ENCODE peak calls at places on chromosome 20, in four cellular contexts. One of them, this sample, is unnamed.
A peak's percentile ranks its signal among the peaks of the same experiment; 100 is the strongest.

GRCh38 chr20:34074101-34074760 is 37.8 kb downstream of the EIF2S2 start:
- DNase-seq in GM12878: no peak
- DNase-seq in K562: no peak
- DNase-seq in HepG2: no peak
- DNase-seq in this sample: no peak

GRCh38 chr20:31894980-31895675 is 24.7 kb downstream of the TTLL9 start:
- DNase-seq in HepG2: peak; percentile 73
- DNase-seq in K562: no peak
- DNase-seq in GM12878: peak; percentile 75
- DNase-seq in this sample: no peak

GRCh38 chr20:43409041-43409913 is 48.4 kb upstream of the SRSF6 start:
- DNase-seq in K562: peak; percentile 25
- DNase-seq in HepG2: peak; percentile 50
- DNase-seq in GM12878: peak; percentile 7
- DNase-seq in this sample: peak; percentile 63

GRCh38 chr20:10842116-10842515 is 168.3 kb upstream of the JAG1 start:
- DNase-seq in K562: no peak
- DNase-seq in GM12878: no peak
- DNase-seq in HepG2: no peak
- DNase-seq in this sample: no peak

GRCh38 chr20:53080969-53081871 is 109.1 kb downstream of the TSHZ2 start:
- DNase-seq in HepG2: peak; percentile 99
- DNase-seq in GM12878: no peak
- DNase-seq in K562: no peak
- DNase-seq in this sample: peak; percentile 7

GRCh38 chr20:57414867-57415592 is 23.8 kb downstream of the RBM38 start:
- DNase-seq in HepG2: no peak
- DNase-seq in GM12878: no peak
- DNase-seq in K562: peak; percentile 78
- DNase-seq in this sample: no peak

GRCh38 chr20:25669826-25670422 is 26.7 kb downstream of the ZNF337 start:
- DNase-seq in HepG2: peak; percentile 61
- DNase-seq in K562: no peak
- DNase-seq in GM12878: no peak
- DNase-seq in this sample: no peak

GRCh38 chr20:46872315-46873211 is 22.1 kb upstream of the EYA2 start:
- DNase-seq in GM12878: no peak
- DNase-seq in K562: peak; percentile 27
- DNase-seq in HepG2: no peak
- DNase-seq in this sample: no peak

GRCh38 chr20:57449398-57450354 is 58.5 kb downstream of the RBM38 start:
- DNase-seq in K562: no peak
- DNase-seq in HepG2: no peak
- DNase-seq in GM12878: no peak
- DNase-seq in this sample: no peak

GRCh38 chr20:52748235-52748950 is 223.8 kb upstream of the TSHZ2 start:
- DNase-seq in K562: no peak
- DNase-seq in GM12878: no peak
- DNase-seq in HepG2: no peak
- DNase-seq in this sample: no peak

GRCh38 chr20:61372151-61373054 is 120.3 kb downstream of the CDH4 start:
- DNase-seq in K562: no peak
- DNase-seq in GM12878: no peak
- DNase-seq in HepG2: no peak
- DNase-seq in this sample: no peak

GRCh38 chr20:58832442-58832841 is 18.3 kb downstream of the GNAS-AS1 start:
- DNase-seq in HepG2: no peak
- DNase-seq in K562: no peak
- DNase-seq in GM12878: no peak
- DNase-seq in this sample: no peak

GRCh38 chr20:33291830-33292355 is 8.9 kb downstream of the BPIFB1 start:
- DNase-seq in K562: peak; percentile 83
- DNase-seq in GM12878: no peak
- DNase-seq in HepG2: peak; percentile 59
- DNase-seq in this sample: peak; percentile 57

GRCh38 chr20:32190608-32191415 is 16.7 kb downstream of the PLAGL2 start:
- DNase-seq in GM12878: no peak
- DNase-seq in K562: no peak
- DNase-seq in HepG2: no peak
- DNase-seq in this sample: peak; percentile 56

GRCh38 chr20:19566226-19566960 is 191.7 kb upstream of the RIN2 start:
- DNase-seq in GM12878: no peak
- DNase-seq in K562: no peak
- DNase-seq in HepG2: no peak
- DNase-seq in this sample: no peak

GRCh38 chr20:52104546-52105044 is 87.0 kb downstream of the ZFP64 start:
- DNase-seq in K562: no peak
- DNase-seq in HepG2: no peak
- DNase-seq in GM12878: no peak
- DNase-seq in this sample: peak; percentile 25

GRCh38 chr20:7710440-7710839 is 229.8 kb downstream of the HAO1 start:
- DNase-seq in GM12878: no peak
- DNase-seq in HepG2: no peak
- DNase-seq in K562: no peak
- DNase-seq in this sample: no peak

GRCh38 chr20:61572789-61573188 is 320.7 kb downstream of the CDH4 start:
- DNase-seq in GM12878: no peak
- DNase-seq in HepG2: no peak
- DNase-seq in K562: no peak
- DNase-seq in this sample: no peak

GRCh38 chr20:36313476-36313875 is 7.3 kb downstream of the DLGAP4 start:
- DNase-seq in HepG2: no peak
- DNase-seq in GM12878: no peak
- DNase-seq in K562: no peak
- DNase-seq in this sample: no peak

GRCh38 chr20:57652865-57653545 is 32.8 kb upstream of the ZBP1 start:
- DNase-seq in GM12878: no peak
- DNase-seq in K562: no peak
- DNase-seq in HepG2: no peak
- DNase-seq in this sample: no peak

GRCh38 chr20:47325242-47325641 is 31.3 kb downstream of the ZMYND8 start:
- DNase-seq in GM12878: no peak
- DNase-seq in K562: no peak
- DNase-seq in HepG2: no peak
- DNase-seq in this sample: no peak

GRCh38 chr20:1764136-1765033 is 106.8 kb upstream of the SIRPG start:
- DNase-seq in K562: peak; percentile 29
- DNase-seq in HepG2: peak; percentile 73
- DNase-seq in GM12878: peak; percentile 57
- DNase-seq in this sample: peak; percentile 69

GRCh38 chr20:43843965-43844660 is 70.5 kb upstream of the TOX2 start:
- DNase-seq in HepG2: no peak
- DNase-seq in K562: no peak
- DNase-seq in GM12878: no peak
- DNase-seq in this sample: no peak

GRCh38 chr20:58361549-58361948 is 27.5 kb upstream of the VAPB start:
- DNase-seq in K562: no peak
- DNase-seq in HepG2: no peak
- DNase-seq in GM12878: no peak
- DNase-seq in this sample: no peak

GRCh38 chr20:21521596-21522478 is 8.0 kb upstream of the NKX2-2 start:
- DNase-seq in K562: no peak
- DNase-seq in HepG2: no peak
- DNase-seq in GM12878: no peak
- DNase-seq in this sample: peak; percentile 85

GRCh38 chr20:51420111-51420510 is 122.4 kb downstream of the NFATC2 start:
- DNase-seq in GM12878: no peak
- DNase-seq in K562: peak; percentile 25
- DNase-seq in HepG2: no peak
- DNase-seq in this sample: no peak

GRCh38 chr20:33719989-33720709 is at the start of gene PXMP4:
- DNase-seq in HepG2: no peak
- DNase-seq in GM12878: peak; percentile 99
- DNase-seq in K562: peak; percentile 96
- DNase-seq in this sample: peak; percentile 57

GRCh38 chr20:1423625-1424106 is 30.8 kb upstream of the FKBP1A start:
- DNase-seq in GM12878: no peak
- DNase-seq in HepG2: peak; percentile 92
- DNase-seq in K562: peak; percentile 44
- DNase-seq in this sample: peak; percentile 80

GRCh38 chr20:44918342-44918741 is 8.5 kb downstream of the PABPC1L start:
- DNase-seq in K562: no peak
- DNase-seq in GM12878: no peak
- DNase-seq in HepG2: no peak
- DNase-seq in this sample: no peak
- H3K36me3 ChIP-seq in K562: peaks cover 66% of the 10 kb centered on the region
- H3K36me3 ChIP-seq in GM12878: peaks cover 4% of the 10 kb centered on the region
- H3K36me3 ChIP-seq in HepG2: peaks cover 26% of the 10 kb centered on the region
- H3K36me3 ChIP-seq in this sample: peaks cover 60% of the 10 kb centered on the region

DNA sequence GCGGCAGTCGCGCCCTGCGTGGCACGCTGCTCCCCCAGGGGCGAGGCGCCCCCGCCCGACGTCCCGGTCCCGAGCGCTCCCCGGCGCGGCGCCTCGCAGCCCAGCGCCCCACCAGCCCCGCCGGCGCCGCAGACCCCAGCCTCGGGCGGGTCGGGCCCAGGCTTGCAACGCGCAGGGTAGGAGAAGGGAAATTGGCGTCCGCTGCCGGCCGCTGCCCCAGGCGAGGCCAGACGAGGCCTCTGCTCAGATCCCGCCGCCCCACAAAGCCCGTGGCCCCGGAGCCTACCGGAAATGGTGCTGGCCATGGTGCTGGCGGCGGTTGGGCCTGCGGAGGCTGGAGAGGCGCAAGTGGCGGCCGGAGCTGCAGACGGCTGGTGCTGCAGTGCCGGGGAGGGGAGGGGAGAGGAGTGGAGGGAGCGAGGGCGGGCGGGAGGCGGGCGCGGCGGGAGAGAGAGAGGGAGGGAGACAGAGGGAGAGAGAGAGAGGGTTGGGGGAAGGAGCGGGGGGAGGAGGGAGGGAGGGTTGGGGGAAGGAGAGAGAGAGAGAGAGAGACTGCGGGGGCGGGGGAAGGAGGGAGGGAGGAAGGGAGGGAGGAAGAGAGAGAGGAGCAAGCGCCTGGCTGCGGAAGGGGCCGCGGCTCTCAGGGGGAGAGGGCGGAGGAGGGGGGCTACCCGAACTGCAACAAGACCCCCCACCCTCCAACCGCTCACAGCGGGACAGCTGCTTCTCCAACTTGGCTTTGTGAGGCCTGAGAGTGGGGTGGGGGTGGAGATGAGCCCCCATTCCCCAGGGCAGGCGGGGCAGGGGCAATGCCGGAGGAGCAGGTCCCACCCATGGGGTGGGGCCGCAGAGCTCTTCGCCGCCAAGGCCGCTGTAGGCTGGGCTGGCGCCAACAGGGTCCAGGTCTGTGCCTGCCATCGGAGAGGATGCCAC is at the start of gene STMN3:
- DNase-seq in GM12878: no peak
- DNase-seq in HepG2: peak; percentile 82
- DNase-seq in K562: peak; percentile 81
- DNase-seq in this sample: no peak
- TF ChIP-seq POLR2A in GM12878: no peak
- TF ChIP-seq POLR2A in HepG2: no peak
- TF ChIP-seq POLR2A in K562: peak; percentile 63
- TF ChIP-seq POLR2A in this sample: no peak

GRCh38 chr20:40489886-40490285 is 199.2 kb downstream of the MAFB start:
- DNase-seq in GM12878: no peak
- DNase-seq in HepG2: no peak
- DNase-seq in K562: no peak
- DNase-seq in this sample: no peak
- TF ChIP-seq GABPA in GM12878: no peak
- TF ChIP-seq GABPA in HepG2: no peak
- TF ChIP-seq GABPA in K562: no peak
- TF ChIP-seq GABPA in this sample: no peak

DNA sequence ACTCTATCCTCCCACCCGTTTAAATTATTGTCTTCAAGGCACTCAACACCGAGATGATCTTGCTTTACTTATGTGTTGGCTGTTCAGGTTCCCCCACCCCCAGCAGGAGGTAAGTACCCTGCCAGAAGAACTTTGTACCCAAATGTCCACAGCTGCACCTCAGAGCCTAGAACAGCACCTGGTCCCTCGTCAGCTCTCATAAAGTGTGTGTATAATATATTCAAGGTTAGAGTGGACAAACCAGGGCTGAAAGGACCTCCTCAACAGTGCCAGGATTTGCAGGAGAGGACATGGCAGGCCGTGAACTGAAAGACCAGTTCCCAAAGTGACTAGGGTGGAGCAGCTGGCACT is 5.9 kb upstream of the CPXM1 start:
- DNase-seq in K562: no peak
- DNase-seq in GM12878: no peak
- DNase-seq in HepG2: no peak
- DNase-seq in this sample: no peak
- H3K36me3 ChIP-seq in K562: no peaks in the 10 kb centered on the region
- H3K36me3 ChIP-seq in GM12878: no peaks in the 10 kb centered on the region
- H3K36me3 ChIP-seq in HepG2: no peaks in the 10 kb centered on the region
- H3K36me3 ChIP-seq in this sample: no peaks in the 10 kb centered on the region

GRCh38 chr20:38170219-38170902 is 5.3 kb upstream of the TGM2 start:
- DNase-seq in GM12878: no peak
- DNase-seq in HepG2: no peak
- DNase-seq in K562: no peak
- DNase-seq in this sample: no peak
- TF ChIP-seq POLR2A in GM12878: no peak
- TF ChIP-seq POLR2A in HepG2: no peak
- TF ChIP-seq POLR2A in K562: no peak
- TF ChIP-seq POLR2A in this sample: no peak

DNA sequence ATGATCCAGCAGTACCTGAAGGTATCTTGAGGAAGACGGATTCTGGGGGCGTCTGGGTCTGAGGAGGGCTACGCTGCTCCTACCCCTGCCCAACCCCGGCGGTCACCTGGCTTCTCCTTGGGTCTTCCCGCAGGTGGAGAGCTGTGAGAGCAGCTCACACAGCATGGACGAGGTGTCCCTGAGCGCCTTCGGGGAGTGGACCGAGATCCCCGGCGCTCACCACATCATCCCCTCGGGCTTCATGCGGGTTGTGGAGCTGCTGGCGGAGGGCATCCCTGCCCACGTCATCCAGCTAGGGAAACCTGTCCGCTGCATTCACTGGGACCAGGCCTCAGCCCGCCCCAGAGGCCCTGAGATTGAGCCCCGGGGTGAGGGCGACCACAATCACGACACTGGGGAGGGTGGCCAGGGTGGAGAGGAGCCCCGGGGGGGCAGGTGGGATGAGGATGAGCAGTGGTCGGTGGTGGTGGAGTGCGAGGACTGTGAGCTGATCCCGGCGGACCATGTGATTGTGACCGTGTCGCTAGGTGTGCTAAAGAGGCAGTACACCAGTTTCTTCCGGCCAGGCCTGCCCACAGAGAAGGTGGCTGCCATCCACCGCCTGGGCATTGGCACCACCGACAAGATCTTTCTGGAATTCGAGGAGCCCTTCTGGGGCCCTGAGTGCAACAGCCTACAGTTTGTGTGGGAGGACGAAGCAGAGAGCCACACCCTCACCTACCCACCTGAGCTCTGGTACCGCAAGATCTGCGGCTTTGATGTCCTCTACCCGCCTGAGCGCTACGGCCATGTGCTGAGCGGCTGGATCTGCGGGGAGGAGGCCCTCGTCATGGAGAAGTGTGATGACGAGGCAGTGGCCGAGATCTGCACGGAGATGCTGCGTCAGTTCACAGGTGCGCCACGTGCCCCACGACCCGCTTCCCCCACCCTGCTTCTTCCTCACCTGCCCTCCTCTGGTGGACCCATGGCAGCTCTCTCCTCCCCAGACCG is 166.9 kb upstream of the RNF24 start:
- DNase-seq in HepG2: no peak
- DNase-seq in K562: no peak
- DNase-seq in GM12878: no peak
- DNase-seq in this sample: no peak
- TF ChIP-seq GABPA in HepG2: no peak
- TF ChIP-seq GABPA in K562: no peak
- TF ChIP-seq GABPA in GM12878: no peak
- TF ChIP-seq GABPA in this sample: no peak